ENCODE peak calls at places on chromosomes 5 and 9, in ten cellular contexts. One of them, this sample, is unnamed.

GRCh38 chr9:76302947-76303550 is 91.2 kb downstream of the RFK start:
- DNase-seq in HepG2: peak; percentile 37
- DNase-seq in WTC11: no peak
- DNase-seq in heart left ventricle: no peak
- DNase-seq in activated CD4-positive, CD25-positive, alpha-beta regulatory T cell treated with anti-CD3 and anti-CD28 coated beads, Interleukin-2, amount 50 U/mL, for 72 hours: no peak
- DNase-seq in LoVo: peak; percentile 68
- DNase-seq in stimulated activated naive B cell treated with anti-CD40 and anti-IgM and Interleukin-4, amounts not matched to agents 10 μg/mL and 1 μg/mL and 100 μg/mL, for 72 hours: no peak
- DNase-seq in Right ventricle myocardium superior: no peak
- DNase-seq in colonic mucosa: no peak
- DNase-seq in NCI-H2029: peak; percentile 42
- DNase-seq in this sample: no peak

GRCh38 chr9:4741365-4742031 is 496 bp upstream of the AK3 start:
- DNase-seq in HepG2: peak; percentile 37
- DNase-seq in WTC11: peak; percentile 62
- DNase-seq in heart left ventricle: peak; percentile 75
- DNase-seq in activated CD4-positive, CD25-positive, alpha-beta regulatory T cell treated with anti-CD3 and anti-CD28 coated beads, Interleukin-2, amount 50 U/mL, for 72 hours: peak; percentile 38
- DNase-seq in LoVo: peak; percentile 38
- DNase-seq in stimulated activated naive B cell treated with anti-CD40 and anti-IgM and Interleukin-4, amounts not matched to agents 10 μg/mL and 1 μg/mL and 100 μg/mL, for 72 hours: no peak
- DNase-seq in Right ventricle myocardium superior: peak; percentile 57
- DNase-seq in colonic mucosa: peak; percentile 80
- DNase-seq in NCI-H2029: no peak
- DNase-seq in this sample: peak; percentile 21

GRCh38 chr9:110141118-110141797 is 66.7 kb downstream of the C9orf152 start:
- DNase-seq in HepG2: no peak
- DNase-seq in WTC11: no peak
- DNase-seq in heart left ventricle: no peak
- DNase-seq in activated CD4-positive, CD25-positive, alpha-beta regulatory T cell treated with anti-CD3 and anti-CD28 coated beads, Interleukin-2, amount 50 U/mL, for 72 hours: no peak
- DNase-seq in LoVo: no peak
- DNase-seq in stimulated activated naive B cell treated with anti-CD40 and anti-IgM and Interleukin-4, amounts not matched to agents 10 μg/mL and 1 μg/mL and 100 μg/mL, for 72 hours: no peak
- DNase-seq in Right ventricle myocardium superior: peak; percentile 51
- DNase-seq in colonic mucosa: no peak
- DNase-seq in NCI-H2029: no peak
- DNase-seq in this sample: peak; percentile 62

GRCh38 chr5:163350083-163350482 is 87.3 kb upstream of the CCNG1 start:
- DNase-seq in HepG2: no peak
- DNase-seq in WTC11: no peak
- DNase-seq in heart left ventricle: no peak
- DNase-seq in activated CD4-positive, CD25-positive, alpha-beta regulatory T cell treated with anti-CD3 and anti-CD28 coated beads, Interleukin-2, amount 50 U/mL, for 72 hours: no peak
- DNase-seq in LoVo: no peak
- DNase-seq in stimulated activated naive B cell treated with anti-CD40 and anti-IgM and Interleukin-4, amounts not matched to agents 10 μg/mL and 1 μg/mL and 100 μg/mL, for 72 hours: no peak
- DNase-seq in Right ventricle myocardium superior: no peak
- DNase-seq in colonic mucosa: no peak
- DNase-seq in NCI-H2029: no peak
- DNase-seq in this sample: no peak

GRCh38 chr5:66849803-66850202 is 253.6 kb downstream of the MAST4 start:
- DNase-seq in HepG2: no peak
- DNase-seq in WTC11: no peak
- DNase-seq in heart left ventricle: no peak
- DNase-seq in activated CD4-positive, CD25-positive, alpha-beta regulatory T cell treated with anti-CD3 and anti-CD28 coated beads, Interleukin-2, amount 50 U/mL, for 72 hours: no peak
- DNase-seq in LoVo: peak; percentile 54
- DNase-seq in stimulated activated naive B cell treated with anti-CD40 and anti-IgM and Interleukin-4, amounts not matched to agents 10 μg/mL and 1 μg/mL and 100 μg/mL, for 72 hours: no peak
- DNase-seq in Right ventricle myocardium superior: no peak
- DNase-seq in colonic mucosa: no peak
- DNase-seq in NCI-H2029: no peak
- DNase-seq in this sample: no peak

GRCh38 chr5:2259494-2260107 is 376.9 kb upstream of the IRX4 start:
- DNase-seq in HepG2: no peak
- DNase-seq in WTC11: no peak
- DNase-seq in heart left ventricle: no peak
- DNase-seq in activated CD4-positive, CD25-positive, alpha-beta regulatory T cell treated with anti-CD3 and anti-CD28 coated beads, Interleukin-2, amount 50 U/mL, for 72 hours: no peak
- DNase-seq in LoVo: no peak
- DNase-seq in stimulated activated naive B cell treated with anti-CD40 and anti-IgM and Interleukin-4, amounts not matched to agents 10 μg/mL and 1 μg/mL and 100 μg/mL, for 72 hours: no peak
- DNase-seq in Right ventricle myocardium superior: no peak
- DNase-seq in colonic mucosa: no peak
- DNase-seq in NCI-H2029: no peak
- DNase-seq in this sample: no peak

GRCh38 chr5:38383701-38384100 is 125.3 kb downstream of the EGFLAM start:
- DNase-seq in HepG2: no peak
- DNase-seq in WTC11: no peak
- DNase-seq in heart left ventricle: no peak
- DNase-seq in activated CD4-positive, CD25-positive, alpha-beta regulatory T cell treated with anti-CD3 and anti-CD28 coated beads, Interleukin-2, amount 50 U/mL, for 72 hours: no peak
- DNase-seq in LoVo: no peak
- DNase-seq in stimulated activated naive B cell treated with anti-CD40 and anti-IgM and Interleukin-4, amounts not matched to agents 10 μg/mL and 1 μg/mL and 100 μg/mL, for 72 hours: no peak
- DNase-seq in Right ventricle myocardium superior: no peak
- DNase-seq in colonic mucosa: no peak
- DNase-seq in NCI-H2029: no peak
- DNase-seq in this sample: no peak

GRCh38 chr5:10637944-10638343 is 74.1 kb downstream of the ANKRD33B start:
- DNase-seq in HepG2: no peak
- DNase-seq in WTC11: no peak
- DNase-seq in heart left ventricle: no peak
- DNase-seq in activated CD4-positive, CD25-positive, alpha-beta regulatory T cell treated with anti-CD3 and anti-CD28 coated beads, Interleukin-2, amount 50 U/mL, for 72 hours: peak; percentile 21
- DNase-seq in LoVo: no peak
- DNase-seq in stimulated activated naive B cell treated with anti-CD40 and anti-IgM and Interleukin-4, amounts not matched to agents 10 μg/mL and 1 μg/mL and 100 μg/mL, for 72 hours: no peak
- DNase-seq in Right ventricle myocardium superior: no peak
- DNase-seq in colonic mucosa: no peak
- DNase-seq in NCI-H2029: no peak
- DNase-seq in this sample: no peak

GRCh38 chr5:59275537-59276276 is 617.8 kb downstream of the PDE4D start:
- DNase-seq in HepG2: no peak
- DNase-seq in WTC11: peak; percentile 23
- DNase-seq in heart left ventricle: no peak
- DNase-seq in activated CD4-positive, CD25-positive, alpha-beta regulatory T cell treated with anti-CD3 and anti-CD28 coated beads, Interleukin-2, amount 50 U/mL, for 72 hours: no peak
- DNase-seq in LoVo: peak; percentile 79
- DNase-seq in stimulated activated naive B cell treated with anti-CD40 and anti-IgM and Interleukin-4, amounts not matched to agents 10 μg/mL and 1 μg/mL and 100 μg/mL, for 72 hours: no peak
- DNase-seq in Right ventricle myocardium superior: peak; percentile 51
- DNase-seq in colonic mucosa: peak; percentile 72
- DNase-seq in NCI-H2029: no peak
- DNase-seq in this sample: peak; percentile 40

This sample was measured in mucosa of gallbladder.